ENCODE peak calls at places on chromosomes 16 and 17, in five cellular contexts. One of them, this sample, is unnamed.

GRCh38 chr17:17480593-17481148 is 3.9 kb downstream of the MED9 start:
- DNase-seq in GM23338: no peak
- DNase-seq in ascending aorta: no peak
- DNase-seq in fibroblast of lung: no peak
- DNase-seq in choroid plexus epithelial cell: no peak
- DNase-seq in this sample: no peak

GRCh38 chr17:17849863-17850373 is 13.1 kb upstream of the SREBF1 start:
- DNase-seq in GM23338: peak
- DNase-seq in choroid plexus epithelial cell: peak
- DNase-seq in ascending aorta: no peak
- DNase-seq in fibroblast of lung: peak
- DNase-seq in this sample: peak

GRCh38 chr16:73420244-73421040 is 372.5 kb upstream of the ZFHX3 start:
- DNase-seq in choroid plexus epithelial cell: no peak
- DNase-seq in GM23338: no peak
- DNase-seq in fibroblast of lung: peak
- DNase-seq in ascending aorta: no peak
- DNase-seq in this sample: no peak

GRCh38 chr16:79282806-79283205 is 317.7 kb downstream of the MAF start:
- DNase-seq in ascending aorta: no peak
- DNase-seq in GM23338: no peak
- DNase-seq in choroid plexus epithelial cell: no peak
- DNase-seq in fibroblast of lung: no peak
- DNase-seq in this sample: no peak

GRCh38 chr16:72094266-72094610 is 591 bp downstream of the DHX38 start:
- DNase-seq in fibroblast of lung: peak
- DNase-seq in choroid plexus epithelial cell: peak
- DNase-seq in GM23338: peak
- DNase-seq in ascending aorta: no peak
- DNase-seq in this sample: no peak

GRCh38 chr17:45688820-45689219 is 95.3 kb upstream of the CRHR1 start:
- DNase-seq in fibroblast of lung: no peak
- DNase-seq in GM23338: no peak
- DNase-seq in choroid plexus epithelial cell: no peak
- DNase-seq in ascending aorta: no peak
- DNase-seq in this sample: no peak

GRCh38 chr17:80526116-80526910 is 18.3 kb upstream of the RPTOR start:
- DNase-seq in fibroblast of lung: no peak
- DNase-seq in GM23338: peak
- DNase-seq in choroid plexus epithelial cell: no peak
- DNase-seq in ascending aorta: no peak
- DNase-seq in this sample: no peak

GRCh38 chr16:30092373-30093010 is 768 bp upstream of the TBX6 start:
- DNase-seq in fibroblast of lung: peak
- DNase-seq in GM23338: peak
- DNase-seq in ascending aorta: peak
- DNase-seq in choroid plexus epithelial cell: peak
- DNase-seq in this sample: peak

GRCh38 chr17:74601944-74602572 is 10.0 kb upstream of the CD300LD start:
- DNase-seq in choroid plexus epithelial cell: peak
- DNase-seq in fibroblast of lung: peak
- DNase-seq in GM23338: peak
- DNase-seq in ascending aorta: no peak
- DNase-seq in this sample: no peak

GRCh38 chr17:82228842-82229685 is at the start of gene SLC16A3:
- DNase-seq in fibroblast of lung: peak
- DNase-seq in choroid plexus epithelial cell: peak
- DNase-seq in GM23338: peak
- DNase-seq in ascending aorta: no peak
- DNase-seq in this sample: peak

GRCh38 chr16:21159281-21159951 is 942 bp downstream of the LDAF1 start:
- DNase-seq in ascending aorta: no peak
- DNase-seq in fibroblast of lung: no peak
- DNase-seq in choroid plexus epithelial cell: no peak
- DNase-seq in GM23338: peak
- DNase-seq in this sample: peak

GRCh38 chr17:18043491-18043890 is 4.3 kb downstream of the GID4 start:
- DNase-seq in ascending aorta: no peak
- DNase-seq in fibroblast of lung: peak
- DNase-seq in choroid plexus epithelial cell: peak
- DNase-seq in GM23338: peak
- DNase-seq in this sample: no peak

GRCh38 chr16:81838794-81839193 is 59.7 kb downstream of the PLCG2 start:
- DNase-seq in fibroblast of lung: peak
- DNase-seq in GM23338: no peak
- DNase-seq in ascending aorta: no peak
- DNase-seq in choroid plexus epithelial cell: peak
- DNase-seq in this sample: no peak

GRCh38 chr17:72305964-72306551 is 185.2 kb downstream of the SOX9 start:
- DNase-seq in GM23338: no peak
- DNase-seq in ascending aorta: no peak
- DNase-seq in fibroblast of lung: no peak
- DNase-seq in choroid plexus epithelial cell: peak
- DNase-seq in this sample: no peak

GRCh38 chr17:49739662-49740271 is 24.2 kb downstream of the FAM117A start:
- DNase-seq in GM23338: no peak
- DNase-seq in ascending aorta: peak
- DNase-seq in fibroblast of lung: no peak
- DNase-seq in choroid plexus epithelial cell: peak
- DNase-seq in this sample: peak

GRCh38 chr16:11621920-11622651 is 35.4 kb upstream of the LITAF start:
- DNase-seq in GM23338: no peak
- DNase-seq in fibroblast of lung: no peak
- DNase-seq in ascending aorta: no peak
- DNase-seq in choroid plexus epithelial cell: no peak
- DNase-seq in this sample: peak

GRCh38 chr16:67676939-67677338 is 10.3 kb downstream of the C16orf86 start:
- DNase-seq in fibroblast of lung: no peak
- DNase-seq in ascending aorta: no peak
- DNase-seq in choroid plexus epithelial cell: no peak
- DNase-seq in GM23338: no peak
- DNase-seq in this sample: no peak

GRCh38 chr17:2057130-2057713 is 2.3 kb downstream of the HIC1 start:
- DNase-seq in fibroblast of lung: no peak
- DNase-seq in GM23338: peak
- DNase-seq in ascending aorta: no peak
- DNase-seq in choroid plexus epithelial cell: peak
- DNase-seq in this sample: no peak

GRCh38 chr16:5058476-5058875 is 7.3 kb downstream of the C16orf89 start:
- DNase-seq in GM23338: peak
- DNase-seq in fibroblast of lung: peak
- DNase-seq in choroid plexus epithelial cell: peak
- DNase-seq in ascending aorta: no peak
- DNase-seq in this sample: no peak